ENCODE peak calls at places on chromosome 20, in nine cellular contexts. K, A, O, X, Q, W, H, M and D are unnamed samples.

GRCh38 chr20:11090751-11091150 is 417.0 kb upstream of the JAG1 start:
- DNase-seq in K (no peak), A (peak), O (no peak), X (no peak), Q (no peak), W (no peak), H (no peak), M (no peak), D (no peak)

GRCh38 chr20:37235065-37235464 is 26.5 kb downstream of the GHRH start:
- DNase-seq in K (no peak), A (no peak), O (no peak), X (no peak), Q (no peak), W (no peak), H (no peak), M (no peak), D (no peak)

GRCh38 chr20:4256886-4257285 is 241.5 kb upstream of the RNF24 start:
- DNase-seq in K (no peak), A (no peak), O (no peak), X (no peak), Q (no peak), W (no peak), H (no peak), M (no peak), D (no peak)

GRCh38 chr20:49593441-49594142 is 25.7 kb upstream of the PTGIS start:
- DNase-seq in K (no peak), A (no peak), O (no peak), X (no peak), Q (no peak), W (no peak), H (no peak), M (no peak), D (no peak)

GRCh38 chr20:9739991-9740390 is 98.9 kb downstream of the PAK5 start:
- DNase-seq in K (no peak), A (no peak), O (no peak), X (no peak), Q (no peak), W (no peak), H (no peak), M (no peak), D (no peak)

GRCh38 chr20:51446656-51447055 is 95.9 kb downstream of the NFATC2 start:
- DNase-seq in K (no peak), A (no peak), O (no peak), X (no peak), Q (no peak), W (no peak), H (no peak), M (peak), D (peak)

GRCh38 chr20:52150440-52151258 is 40.9 kb downstream of the ZFP64 start:
- DNase-seq in K (no peak), A (no peak), O (peak), X (peak), Q (no peak), W (peak), H (no peak), M (peak), D (peak)

GRCh38 chr20:22601361-22602141 is 17.2 kb upstream of the FOXA2 start:
- DNase-seq in K (peak), A (no peak), O (no peak), X (no peak), Q (no peak), W (no peak), H (no peak), M (no peak), D (no peak)

GRCh38 chr20:41234546-41234945 is 83.0 kb downstream of the ZHX3 start:
- DNase-seq in K (no peak), A (no peak), O (no peak), X (peak), Q (no peak), W (no peak), H (no peak), M (peak), D (no peak)

GRCh38 chr20:44022464-44022863 is 107.8 kb downstream of the TOX2 start:
- DNase-seq in K (no peak), A (no peak), O (no peak), X (no peak), Q (no peak), W (no peak), H (no peak), M (no peak), D (no peak)

GRCh38 chr20:20489623-20490341 is 121.9 kb downstream of the INSM1 start:
- DNase-seq in K (no peak), A (no peak), O (no peak), X (peak), Q (no peak), W (no peak), H (no peak), M (no peak), D (no peak)

GRCh38 chr20:24382330-24382729 is 87.1 kb upstream of the SYNDIG1 start:
- DNase-seq in K (no peak), A (no peak), O (no peak), X (no peak), Q (no peak), W (no peak), H (no peak), M (no peak), D (no peak)

GRCh38 chr20:49630396-49630951 is 62.5 kb upstream of the PTGIS start:
- DNase-seq in K (no peak), A (no peak), O (no peak), X (no peak), Q (no peak), W (no peak), H (peak), M (peak), D (no peak)

GRCh38 chr20:58065508-58066361 is 162.7 kb downstream of the ANKRD60 start:
- DNase-seq in K (no peak), A (peak), O (no peak), X (no peak), Q (no peak), W (no peak), H (no peak), M (no peak), D (no peak)

GRCh38 chr20:1184638-1185315 is at the start of gene TMEM74B:
- DNase-seq in K (no peak), A (peak), O (no peak), X (no peak), Q (no peak), W (no peak), H (no peak), M (no peak), D (peak)

GRCh38 chr20:47774081-47774777 is 11.1 kb downstream of the SULF2 start:
- DNase-seq in K (peak), A (peak), O (no peak), X (peak), Q (no peak), W (peak), H (no peak), M (no peak), D (peak)

GRCh38 chr20:21076073-21076472 is 30.1 kb downstream of the LINC00237 start:
- DNase-seq in K (no peak), A (no peak), O (no peak), X (no peak), Q (no peak), W (no peak), H (no peak), M (no peak), D (no peak)